ENCODE peak calls at places on chromosomes 4 and X, in eight cellular contexts. E is stimulated activated CD8-positive, alpha-beta memory T cell treated with anti-CD3 and anti-CD28 coated beads, Interleukin-7, amount 100 ng/mL, for 24 hours; H is EH; L is heart left ventricle; A is T-helper 17 cell; G is Peyer's patch; X is GM10248; C is fibroblast of the aortic adventitia. Z is an unnamed sample.

GRCh38 chrX:68938244-68939004 is 109.6 kb downstream of the EFNB1 start:
- DNase-seq in E (no peak), H (peak; percentile 62), L (peak; percentile 45), A (no peak), G (no peak), X (no peak), C (peak; percentile 72), Z (no peak)

GRCh38 chr4:74439952-74440351 is 5.0 kb upstream of the AREG start:
- DNase-seq in E (no peak), H (no peak), L (no peak), A (no peak), G (no peak), X (no peak), C (no peak), Z (no peak)

GRCh38 chrX:113400193-113400704 is 559.6 kb upstream of the AMOT start:
- DNase-seq in E (no peak), H (no peak), L (no peak), A (no peak), G (no peak), X (no peak), C (peak; percentile 50), Z (no peak)

GRCh38 chr4:153947124-153947523 is 158.2 kb upstream of the SFRP2 start:
- DNase-seq in E (no peak), H (no peak), L (no peak), A (no peak), G (no peak), X (no peak), C (no peak), Z (no peak)

GRCh38 chr4:139643042-139643895 is 22.4 kb upstream of the MGST2 start:
- DNase-seq in E (no peak), H (no peak), L (no peak), A (no peak), G (no peak), X (no peak), C (no peak), Z (no peak)

GRCh38 chr4:108030332-108030731 is 40.6 kb downstream of the HADH start:
- DNase-seq in E (peak; percentile 28), H (peak; percentile 68), L (no peak), A (no peak), G (no peak), X (peak; percentile 76), C (peak; percentile 67), Z (peak; percentile 56)

GRCh38 chr4:168019019-168019651 is 73.2 kb upstream of the ANXA10 start:
- DNase-seq in E (no peak), H (peak; percentile 51), L (no peak), A (no peak), G (no peak), X (no peak), C (peak; percentile 77), Z (no peak)

GRCh38 chrX:54116391-54116790 is 66.7 kb downstream of the FAM120C start:
- DNase-seq in E (no peak), H (no peak), L (no peak), A (no peak), G (no peak), X (no peak), C (no peak), Z (no peak)

GRCh38 chrX:53481093-53481492 is 46.9 kb upstream of the HSD17B10 start:
- DNase-seq in E (no peak), H (peak; percentile 12), L (no peak), A (no peak), G (no peak), X (no peak), C (no peak), Z (no peak)

GRCh38 chr4:115187136-115187535 is 73.7 kb upstream of the NDST4 start:
- DNase-seq in E (no peak), H (no peak), L (no peak), A (no peak), G (no peak), X (no peak), C (no peak), Z (no peak)

GRCh38 chrX:129540725-129541184 is 696 bp downstream of the OCRL start:
- DNase-seq in E (no peak), H (peak; percentile 4), L (no peak), A (no peak), G (peak; percentile 60), X (peak; percentile 18), C (peak; percentile 10), Z (no peak)

Z was measured in Ammon's horn.